ENCODE peak calls at places on chromosomes 12 and 14, in nine cellular contexts. V is A549, U is cardiac muscle cell, G is HCT116, C is colonic mucosa, I is Caco-2, T is IMR-90, R is brain microvascular endothelial cell, A is heart left ventricle. F is an unnamed sample.

GRCh38 chr12:42725839-42726238 is 136.3 kb upstream of the PRICKLE1 start:
- DNase-seq in V (no peak), U (no peak), G (no peak), C (no peak), I (no peak), T (peak; percentile 94), R (peak; percentile 72), A (no peak), F (peak; percentile 49)

GRCh38 chr14:74364271-74364880 is 16.1 kb downstream of the VRTN start:
- DNase-seq in V (no peak), U (no peak), G (no peak), C (no peak), I (no peak), T (no peak), R (no peak), A (no peak), F (no peak)

GRCh38 chr14:38210587-38211257 is 3.0 kb downstream of the SSTR1 start:
- DNase-seq in V (peak; percentile 24), U (peak; percentile 65), G (no peak), C (no peak), I (no peak), T (peak; percentile 70), R (no peak), A (peak; percentile 29), F (peak; percentile 43)

GRCh38 chr12:96219700-96220206 is 25.6 kb downstream of the ELK3 start:
- DNase-seq in V (peak; percentile 98), U (no peak), G (peak; percentile 90), C (no peak), I (peak; percentile 24), T (peak; percentile 98), R (peak; percentile 98), A (no peak), F (peak; percentile 99)

GRCh38 chr12:2686280-2686646 is 108.5 kb upstream of the FKBP4 start:
- DNase-seq in V (no peak), U (no peak), G (no peak), C (no peak), I (no peak), T (no peak), R (no peak), A (no peak), F (no peak)

GRCh38 chr12:47189753-47190152 is 110.0 kb upstream of the AMIGO2 start:
- DNase-seq in V (peak; percentile 27), U (peak; percentile 14), G (no peak), C (no peak), I (no peak), T (no peak), R (no peak), A (no peak), F (no peak)

GRCh38 chr12:69007858-69008314 is 74.9 kb upstream of the CPM start:
- DNase-seq in V (no peak), U (peak; percentile 48), G (no peak), C (no peak), I (no peak), T (no peak), R (no peak), A (no peak), F (no peak)

GRCh38 chr14:36773136-36773540 is 111.5 kb downstream of the PAX9 start:
- DNase-seq in V (peak; percentile 66), U (no peak), G (peak; percentile 33), C (no peak), I (peak; percentile 58), T (peak; percentile 15), R (peak; percentile 71), A (no peak), F (no peak)

GRCh38 chr14:45364565-45364964 is 111.6 kb upstream of the MIS18BP1 start:
- DNase-seq in V (no peak), U (no peak), G (no peak), C (no peak), I (no peak), T (no peak), R (no peak), A (no peak), F (no peak)

GRCh38 chr12:107657133-107657532 is 28.5 kb upstream of the PWP1 start:
- DNase-seq in V (no peak), U (no peak), G (no peak), C (peak; percentile 29), I (no peak), T (no peak), R (no peak), A (no peak), F (no peak)

GRCh38 chr12:132904718-132905328 is 17.4 kb upstream of the CHFR start:
- DNase-seq in V (no peak), U (peak; percentile 69), G (no peak), C (peak; percentile 83), I (no peak), T (no peak), R (peak; percentile 47), A (peak; percentile 79), F (no peak)

GRCh38 chr12:108734200-108734906 is 3.0 kb upstream of the CORO1C start:
- DNase-seq in V (peak; percentile 98), U (no peak), G (peak; percentile 86), C (peak; percentile 91), I (peak; percentile 89), T (peak; percentile 97), R (peak; percentile 94), A (no peak), F (peak; percentile 97)

GRCh38 chr14:68358978-68359861 is 433.6 kb downstream of the ZFP36L1 start:
- DNase-seq in V (no peak), U (no peak), G (no peak), C (no peak), I (no peak), T (no peak), R (no peak), A (no peak), F (no peak)

GRCh38 chr12:131917711-131918306 is 11.3 kb upstream of the PUS1 start:
- DNase-seq in V (no peak), U (no peak), G (no peak), C (no peak), I (no peak), T (no peak), R (no peak), A (peak; percentile 16), F (no peak)

GRCh38 chr12:6288235-6288634 is 22.2 kb upstream of the PLEKHG6 start:
- DNase-seq in V (no peak), U (no peak), G (no peak), C (no peak), I (no peak), T (peak; percentile 88), R (peak; percentile 68), A (no peak), F (peak; percentile 79)

GRCh38 chr12:76866726-76867125 is 12.1 kb downstream of the CSRP2 start:
- DNase-seq in V (no peak), U (no peak), G (no peak), C (no peak), I (no peak), T (peak; percentile 77), R (peak; percentile 36), A (no peak), F (no peak)

GRCh38 chr14:69043007-69043444 is 63.9 kb upstream of the ACTN1 start:
- DNase-seq in V (no peak), U (no peak), G (no peak), C (no peak), I (no peak), T (no peak), R (no peak), A (peak; percentile 56), F (no peak)

GRCh38 chr12:89416049-89416792 is 63.9 kb upstream of the DUSP6 start:
- DNase-seq in V (no peak), U (no peak), G (no peak), C (no peak), I (no peak), T (no peak), R (no peak), A (no peak), F (no peak)

GRCh38 chr12:98373982-98374381 is 141.4 kb upstream of the TMPO start:
- DNase-seq in V (peak; percentile 22), U (no peak), G (no peak), C (no peak), I (peak; percentile 9), T (no peak), R (peak; percentile 12), A (no peak), F (peak; percentile 4)
- TF ChIP-seq CTCF in V (no peak), U (peak; percentile 25), G (no peak), C (no peak), I (peak; percentile 28), T (no peak), R (peak; percentile 53), A (no peak), F (peak; percentile 62)

DNA sequence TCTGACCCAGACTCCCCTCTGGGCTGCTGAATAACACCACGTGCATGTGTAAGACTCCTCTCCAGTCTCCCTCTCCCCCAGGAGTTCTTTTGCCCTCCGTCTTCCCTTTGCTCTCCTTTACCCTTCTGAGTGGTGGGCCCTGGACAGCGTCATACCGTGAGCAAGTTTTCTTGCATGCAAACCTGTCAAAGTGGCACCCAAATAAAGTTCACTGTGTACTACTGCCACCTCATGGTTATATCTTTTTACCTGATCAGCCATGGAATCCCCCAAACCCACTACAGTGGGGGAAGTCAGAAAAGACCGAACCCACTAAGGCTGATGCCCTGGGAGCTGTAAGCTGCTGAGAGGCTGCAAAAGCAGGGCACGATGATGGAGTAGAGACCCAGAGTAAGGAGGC is 131.1 kb upstream of the VRK1 start:
- DNase-seq in V (no peak), U (no peak), G (no peak), C (no peak), I (peak; percentile 7), T (no peak), R (no peak), A (no peak), F (no peak)
- TF ChIP-seq CTCF in V (no peak), U (no peak), G (peak; percentile 31), C (no peak), I (no peak), T (no peak), R (no peak), A (no peak), F (no peak)

GRCh38 chr14:97707603-97708002 is 910.4 kb downstream of the VRK1 start:
- DNase-seq in V (no peak), U (no peak), G (no peak), C (no peak), I (no peak), T (no peak), R (no peak), A (no peak), F (no peak)
- TF ChIP-seq CTCF in V (no peak), U (no peak), G (no peak), C (no peak), I (no peak), T (no peak), R (no peak), A (no peak), F (no peak)

DNA sequence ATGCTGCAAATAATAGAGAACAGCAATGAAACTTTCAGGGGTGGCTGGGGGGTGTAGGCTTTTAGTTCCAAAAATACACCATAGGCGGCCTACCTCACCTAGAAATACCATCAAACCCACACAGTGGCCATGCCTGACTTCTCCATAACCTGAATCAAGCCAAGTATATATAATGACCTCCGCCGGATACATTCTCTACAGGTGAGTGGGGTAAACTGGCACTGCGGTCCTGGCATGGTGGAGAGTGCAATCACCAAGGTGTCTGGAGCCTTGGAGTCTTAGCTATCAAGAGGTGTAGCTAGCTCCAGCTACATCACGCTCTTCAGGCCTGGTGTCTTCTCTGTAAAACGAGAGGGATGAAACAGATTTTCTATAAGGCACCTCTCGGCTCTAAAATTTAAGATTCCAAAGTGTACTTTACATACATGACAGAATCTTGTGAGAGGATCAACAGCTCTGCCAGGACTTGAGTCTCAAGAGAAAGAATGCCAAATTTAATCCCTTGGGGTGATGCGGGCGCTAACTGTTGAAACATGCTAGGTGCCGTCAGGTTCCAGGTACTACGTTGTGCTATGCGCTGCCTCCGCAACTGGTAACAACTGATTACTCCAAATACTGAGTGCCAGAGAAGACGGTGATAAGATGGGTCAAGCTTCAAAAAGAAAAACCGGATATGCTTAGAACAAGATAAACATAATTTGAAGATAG is 1.0 kb downstream of the ZBTB25 start:
- DNase-seq in V (peak; percentile 23), U (peak; percentile 24), G (no peak), C (peak; percentile 56), I (peak; percentile 24), T (peak; percentile 16), R (no peak), A (no peak), F (no peak)
- TF ChIP-seq CTCF in V (no peak), U (no peak), G (no peak), C (no peak), I (no peak), T (no peak), R (no peak), A (no peak), F (no peak)

F was measured in HFFc6.